ENCODE peak calls at places on chromosome 10, in six cellular contexts. X is keratinocyte, D is choroid plexus epithelial cell, K is esophagus squamous epithelium, T is cardiac fibroblast, F is astrocyte of the spinal cord. V is an unnamed sample.
A peak's percentile ranks its signal among the peaks of the same experiment; 100 is the strongest.

GRCh38 chr10:45154481-45154880 is 153.8 kb downstream of the ZNF22 start:
- DNase-seq in X (no peak), D (peak; percentile 44), K (no peak), T (peak; percentile 43), F (no peak), V (no peak)

GRCh38 chr10:21078410-21079329 is 181.6 kb upstream of the NEBL start:
- DNase-seq in X (peak; percentile 5), D (peak; percentile 88), K (no peak), T (peak; percentile 85), F (peak; percentile 74), V (peak; percentile 61)

GRCh38 chr10:70814126-70814525 is 1.6 kb upstream of the SGPL1 start:
- DNase-seq in X (no peak), D (no peak), K (no peak), T (no peak), F (no peak), V (no peak)

GRCh38 chr10:103470755-103471653 is 8.0 kb downstream of the CALHM3 start:
- DNase-seq in X (no peak), D (no peak), K (peak; percentile 47), T (no peak), F (no peak), V (peak; percentile 59)

GRCh38 chr10:28496017-28496416 is 36.9 kb upstream of the WAC start:
- DNase-seq in X (no peak), D (no peak), K (no peak), T (no peak), F (no peak), V (no peak)

GRCh38 chr10:102738692-102739121 is 5.0 kb upstream of the WBP1L start:
- DNase-seq in X (no peak), D (no peak), K (no peak), T (no peak), F (no peak), V (no peak)

GRCh38 chr10:13417459-13418126 is 69.5 kb upstream of the SEPHS1 start:
- DNase-seq in X (no peak), D (no peak), K (no peak), T (no peak), F (no peak), V (no peak)

GRCh38 chr10:44935201-44935960 is 24.2 kb upstream of the RASSF4 start:
- DNase-seq in X (peak; percentile 13), D (peak; percentile 71), K (no peak), T (peak; percentile 80), F (peak; percentile 86), V (peak; percentile 78)

GRCh38 chr10:94307046-94307615 is 55.6 kb downstream of the NOC3L start:
- DNase-seq in X (no peak), D (no peak), K (no peak), T (no peak), F (no peak), V (no peak)

GRCh38 chr10:79324032-79324695 is 23.1 kb upstream of the PPIF start:
- DNase-seq in X (no peak), D (peak; percentile 17), K (no peak), T (no peak), F (no peak), V (no peak)

GRCh38 chr10:70807566-70807965 is 8.2 kb upstream of the SGPL1 start:
- DNase-seq in X (no peak), D (no peak), K (no peak), T (no peak), F (no peak), V (peak; percentile 17)

GRCh38 chr10:86048571-86048970 is 318.0 kb downstream of the GRID1 start:
- DNase-seq in X (no peak), D (no peak), K (no peak), T (no peak), F (no peak), V (no peak)

GRCh38 chr10:78162867-78163266 is 129.2 kb downstream of the RPS24 start:
- DNase-seq in X (no peak), D (no peak), K (no peak), T (no peak), F (no peak), V (no peak)

GRCh38 chr10:3662775-3663174 is 122.2 kb downstream of the KLF6 start:
- DNase-seq in X (no peak), D (no peak), K (no peak), T (no peak), F (no peak), V (no peak)

GRCh38 chr10:5546891-5547683 is 22.3 kb downstream of the CALML3 start:
- DNase-seq in X (no peak), D (peak; percentile 46), K (no peak), T (peak; percentile 65), F (peak; percentile 57), V (peak; percentile 57)

GRCh38 chr10:131872837-131873375 is 27.9 kb upstream of the PPP2R2D start:
- DNase-seq in X (no peak), D (no peak), K (no peak), T (no peak), F (no peak), V (no peak)

GRCh38 chr10:44673245-44673999 is 237.7 kb upstream of the TMEM72 start:
- DNase-seq in X (no peak), D (no peak), K (no peak), T (no peak), F (no peak), V (peak; percentile 54)

GRCh38 chr10:13056461-13057077 is 43.4 kb upstream of the OPTN start:
- DNase-seq in X (no peak), D (peak; percentile 63), K (no peak), T (peak; percentile 16), F (peak; percentile 25), V (peak; percentile 44)

GRCh38 chr10:81182296-81182695 is 644.6 kb downstream of the SH2D4B start:
- DNase-seq in X (no peak), D (no peak), K (no peak), T (no peak), F (no peak), V (no peak)

GRCh38 chr10:117689566-117689965 is 147.0 kb downstream of the EMX2 start:
- DNase-seq in X (no peak), D (peak; percentile 11), K (no peak), T (no peak), F (no peak), V (no peak)

GRCh38 chr10:16809074-16809718 is 8.0 kb downstream of the RSU1 start:
- DNase-seq in X (no peak), D (peak; percentile 79), K (no peak), T (peak; percentile 65), F (peak; percentile 33), V (peak; percentile 50)

GRCh38 chr10:5614081-5614721 is 52.2 kb downstream of the ASB13 start:
- DNase-seq in X (no peak), D (no peak), K (no peak), T (no peak), F (peak; percentile 56), V (peak; percentile 69)

GRCh38 chr10:24759706-24760105 is 36.0 kb upstream of the ARHGAP21 start:
- DNase-seq in X (no peak), D (no peak), K (no peak), T (no peak), F (no peak), V (no peak)

GRCh38 chr10:24762161-24762924 is 38.7 kb upstream of the ARHGAP21 start:
- DNase-seq in X (no peak), D (peak; percentile 58), K (no peak), T (peak; percentile 58), F (peak; percentile 16), V (peak; percentile 72)

DNA sequence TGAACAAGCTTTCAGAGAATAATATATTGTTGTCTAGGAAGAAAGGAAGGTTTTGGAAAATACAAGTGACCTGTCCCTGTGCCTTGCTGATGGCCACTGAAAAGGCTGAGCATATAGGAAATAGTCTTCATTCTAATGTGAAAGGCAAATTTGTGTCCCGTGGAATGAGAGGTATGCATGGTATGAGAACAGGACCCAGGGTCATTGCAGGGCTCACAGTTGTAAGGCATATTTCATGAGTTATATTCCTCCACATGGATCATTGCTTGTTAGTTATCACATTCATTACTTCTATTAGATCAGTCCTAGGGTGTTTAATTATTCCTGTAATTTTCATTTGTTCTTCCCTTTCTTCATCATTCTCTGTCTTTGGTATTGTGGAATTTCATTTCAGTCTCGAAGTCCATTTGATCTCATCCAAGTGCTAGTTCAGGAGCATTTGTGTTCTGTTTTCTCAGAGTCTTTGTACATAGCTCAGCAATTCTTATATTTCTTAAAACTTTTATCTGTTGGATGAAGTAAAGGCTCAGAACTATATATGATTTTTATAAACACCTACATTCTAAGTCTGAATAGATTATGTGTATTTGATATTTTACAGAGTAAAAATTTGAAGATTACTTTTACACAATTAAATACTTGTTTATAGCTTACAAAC is 39.4 kb upstream of the ARHGAP21 start:
- DNase-seq in X (no peak), D (peak; percentile 81), K (no peak), T (peak; percentile 53), F (peak; percentile 38), V (no peak)
- H3K4me3 ChIP-seq in X (no peak overlapping the region), D (no peak overlapping the region), K (no peak overlapping the region), T (no peak overlapping the region), F (no peak overlapping the region), V (no peak overlapping the region)

DNA sequence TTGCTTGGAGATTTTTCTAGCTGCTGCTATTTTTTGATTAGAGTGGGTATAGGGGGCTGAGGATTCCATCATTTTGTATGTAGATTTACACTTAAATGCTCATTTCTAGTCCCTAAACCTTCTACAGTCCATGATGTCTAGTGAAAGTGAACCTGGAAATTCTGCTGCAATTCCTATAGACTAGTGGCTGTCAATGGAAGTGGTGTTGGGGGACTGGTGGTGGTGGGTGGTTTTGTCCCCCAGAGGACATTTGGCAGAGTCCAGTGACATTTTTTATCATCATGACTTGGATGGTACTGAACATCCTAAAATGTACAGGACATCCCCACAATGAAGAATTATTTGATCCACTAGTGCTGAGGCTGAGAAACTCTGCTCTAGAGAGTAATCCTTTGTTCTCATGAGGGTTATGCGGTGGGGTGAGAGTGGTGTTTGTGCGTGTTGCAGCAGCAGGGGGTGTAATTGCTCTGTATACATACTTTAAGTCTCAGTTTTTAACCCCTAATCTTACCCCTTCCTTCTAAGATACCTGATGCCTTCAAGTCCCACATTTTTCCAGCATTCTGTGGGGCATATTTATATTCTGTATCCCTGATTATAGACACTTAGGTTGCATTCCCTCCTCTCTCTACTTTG is 35.0 kb downstream of the KIF11 start:
- DNase-seq in X (no peak), D (peak; percentile 64), K (no peak), T (no peak), F (peak; percentile 7), V (no peak)
- TF ChIP-seq CTCF in X (no peak), D (peak; percentile 25), K (no peak), T (no peak), F (no peak), V (no peak)

DNA sequence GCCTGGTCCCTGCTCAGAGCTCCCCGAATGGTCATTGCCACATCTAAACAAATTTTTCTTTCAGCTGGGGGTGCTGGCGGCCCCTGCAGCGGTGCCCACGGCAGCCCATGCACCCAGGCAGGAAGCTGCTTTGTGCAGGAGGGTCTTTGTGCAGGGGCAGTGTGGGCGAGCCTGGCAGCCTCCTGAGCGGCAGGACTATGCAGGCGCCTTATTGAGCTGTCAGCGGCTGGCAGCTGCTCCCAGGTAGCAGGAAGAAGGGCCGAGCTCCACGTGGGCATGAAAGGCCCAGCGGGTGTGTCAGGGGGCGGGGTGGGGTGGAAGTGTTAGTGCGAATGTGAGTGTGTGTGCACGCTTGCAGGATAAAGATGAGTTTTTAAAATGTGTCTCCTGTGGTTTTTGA is 83.7 kb downstream of the LHPP start:
- DNase-seq in X (no peak), D (no peak), K (no peak), T (no peak), F (no peak), V (no peak)
- H3K4me3 ChIP-seq in X (no peak overlapping the region), D (no peak overlapping the region), K (no peak overlapping the region), T (no peak overlapping the region), F (no peak overlapping the region), V (no peak overlapping the region)

DNA sequence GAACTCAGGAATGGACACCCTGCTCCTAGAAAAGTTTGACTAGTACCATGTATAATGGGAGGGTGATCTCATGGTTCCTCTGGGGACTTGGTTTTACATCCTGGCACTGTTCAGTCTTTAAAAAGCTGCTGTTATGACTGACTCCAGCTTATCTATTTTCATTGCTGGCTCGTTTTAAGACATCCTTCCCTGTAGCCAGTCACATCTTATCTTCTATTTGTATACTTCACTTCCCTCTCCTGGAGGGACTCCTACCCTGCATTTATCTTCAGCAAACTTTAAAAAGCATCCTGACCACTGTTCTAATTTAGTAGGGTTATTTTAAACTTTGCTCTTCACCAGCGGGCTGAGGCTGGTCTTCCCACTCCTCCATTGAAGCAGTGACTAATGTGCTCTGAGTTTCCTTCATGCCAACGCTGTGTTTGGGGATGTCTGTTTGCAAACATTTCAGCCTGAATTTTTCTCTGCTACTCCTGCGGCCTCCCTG is 72.9 kb upstream of the ARMC3 start:
- DNase-seq in X (no peak), D (peak; percentile 76), K (no peak), T (peak; percentile 54), F (no peak), V (peak; percentile 80)
- TF ChIP-seq CTCF in X (no peak), D (peak; percentile 49), K (no peak), T (peak; percentile 6), F (no peak), V (peak; percentile 51)